ENCODE peak calls at places on chromosomes 13 and 19, in nine cellular contexts. One of them, this sample, is unnamed.
A peak's percentile ranks its signal among the peaks of the same experiment; 100 is the strongest.

GRCh38 chr19:45889210-45889885 is 3.4 kb upstream of the IRF2BP1 start:
- DNase-seq in right atrium auricular region: no peak
- DNase-seq in occipital lobe: no peak
- DNase-seq in GM23248: no peak
- DNase-seq in activated T-cell treated with anti-CD3 and anti-CD28 coated beads, Interleukin-2, amount 50 U/mL, for 48 hours: no peak
- DNase-seq in WTC11: no peak
- DNase-seq in pancreas: no peak
- DNase-seq in GM23338: no peak
- DNase-seq in NCI-H2171 treated with DMSO at 0.1 percent for 48 hours: no peak
- DNase-seq in this sample: no peak

GRCh38 chr19:37012093-37012745 is 66.0 kb upstream of the ZNF420 start:
- DNase-seq in right atrium auricular region: no peak
- DNase-seq in occipital lobe: no peak
- DNase-seq in GM23248: no peak
- DNase-seq in activated T-cell treated with anti-CD3 and anti-CD28 coated beads, Interleukin-2, amount 50 U/mL, for 48 hours: no peak
- DNase-seq in WTC11: no peak
- DNase-seq in pancreas: no peak
- DNase-seq in GM23338: no peak
- DNase-seq in NCI-H2171 treated with DMSO at 0.1 percent for 48 hours: no peak
- DNase-seq in this sample: no peak

GRCh38 chr13:97127842-97128241 is 94.3 kb upstream of the MBNL2 start:
- DNase-seq in right atrium auricular region: no peak
- DNase-seq in occipital lobe: no peak
- DNase-seq in GM23248: no peak
- DNase-seq in activated T-cell treated with anti-CD3 and anti-CD28 coated beads, Interleukin-2, amount 50 U/mL, for 48 hours: no peak
- DNase-seq in WTC11: no peak
- DNase-seq in pancreas: no peak
- DNase-seq in GM23338: peak; percentile 56
- DNase-seq in NCI-H2171 treated with DMSO at 0.1 percent for 48 hours: no peak
- DNase-seq in this sample: no peak

GRCh38 chr13:33676700-33677048 is 141.3 kb upstream of the RFC3 start:
- DNase-seq in right atrium auricular region: peak; percentile 71
- DNase-seq in occipital lobe: no peak
- DNase-seq in GM23248: peak; percentile 69
- DNase-seq in activated T-cell treated with anti-CD3 and anti-CD28 coated beads, Interleukin-2, amount 50 U/mL, for 48 hours: peak; percentile 31
- DNase-seq in WTC11: no peak
- DNase-seq in pancreas: peak; percentile 59
- DNase-seq in GM23338: peak; percentile 4
- DNase-seq in NCI-H2171 treated with DMSO at 0.1 percent for 48 hours: peak; percentile 52
- DNase-seq in this sample: no peak

GRCh38 chr19:23241433-23241832 is 8.8 kb downstream of the ZNF724 start:
- DNase-seq in right atrium auricular region: no peak
- DNase-seq in occipital lobe: no peak
- DNase-seq in GM23248: peak; percentile 27
- DNase-seq in activated T-cell treated with anti-CD3 and anti-CD28 coated beads, Interleukin-2, amount 50 U/mL, for 48 hours: no peak
- DNase-seq in WTC11: no peak
- DNase-seq in pancreas: no peak
- DNase-seq in GM23338: no peak
- DNase-seq in NCI-H2171 treated with DMSO at 0.1 percent for 48 hours: no peak
- DNase-seq in this sample: no peak

GRCh38 chr13:95643814-95644598 is 500 bp downstream of the DZIP1 start:
- DNase-seq in right atrium auricular region: no peak
- DNase-seq in occipital lobe: peak; percentile 35
- DNase-seq in GM23248: peak; percentile 74
- DNase-seq in activated T-cell treated with anti-CD3 and anti-CD28 coated beads, Interleukin-2, amount 50 U/mL, for 48 hours: peak; percentile 38
- DNase-seq in WTC11: peak; percentile 56
- DNase-seq in pancreas: peak; percentile 38
- DNase-seq in GM23338: peak; percentile 69
- DNase-seq in NCI-H2171 treated with DMSO at 0.1 percent for 48 hours: peak; percentile 51
- DNase-seq in this sample: no peak

GRCh38 chr19:1235625-1236538 is 1.9 kb downstream of the CBARP start:
- DNase-seq in right atrium auricular region: no peak
- DNase-seq in occipital lobe: no peak
- DNase-seq in GM23248: peak; percentile 58
- DNase-seq in activated T-cell treated with anti-CD3 and anti-CD28 coated beads, Interleukin-2, amount 50 U/mL, for 48 hours: no peak
- DNase-seq in WTC11: no peak
- DNase-seq in pancreas: no peak
- DNase-seq in GM23338: no peak
- DNase-seq in NCI-H2171 treated with DMSO at 0.1 percent for 48 hours: no peak
- DNase-seq in this sample: no peak

GRCh38 chr19:35753634-35754364 is 3.0 kb downstream of the HSPB6 start:
- DNase-seq in right atrium auricular region: no peak
- DNase-seq in occipital lobe: no peak
- DNase-seq in GM23248: no peak
- DNase-seq in activated T-cell treated with anti-CD3 and anti-CD28 coated beads, Interleukin-2, amount 50 U/mL, for 48 hours: no peak
- DNase-seq in WTC11: no peak
- DNase-seq in pancreas: no peak
- DNase-seq in GM23338: no peak
- DNase-seq in NCI-H2171 treated with DMSO at 0.1 percent for 48 hours: no peak
- DNase-seq in this sample: no peak

GRCh38 chr19:2239771-2240770 is 3.4 kb downstream of the SF3A2 start:
- DNase-seq in right atrium auricular region: peak; percentile 72
- DNase-seq in occipital lobe: no peak
- DNase-seq in GM23248: peak; percentile 56
- DNase-seq in activated T-cell treated with anti-CD3 and anti-CD28 coated beads, Interleukin-2, amount 50 U/mL, for 48 hours: no peak
- DNase-seq in WTC11: no peak
- DNase-seq in pancreas: peak; percentile 23
- DNase-seq in GM23338: peak; percentile 80
- DNase-seq in NCI-H2171 treated with DMSO at 0.1 percent for 48 hours: no peak
- DNase-seq in this sample: no peak

GRCh38 chr13:72562686-72563085 is 164.7 kb downstream of the MZT1 start:
- DNase-seq in right atrium auricular region: no peak
- DNase-seq in occipital lobe: no peak
- DNase-seq in GM23248: no peak
- DNase-seq in activated T-cell treated with anti-CD3 and anti-CD28 coated beads, Interleukin-2, amount 50 U/mL, for 48 hours: no peak
- DNase-seq in WTC11: no peak
- DNase-seq in pancreas: no peak
- DNase-seq in GM23338: no peak
- DNase-seq in NCI-H2171 treated with DMSO at 0.1 percent for 48 hours: no peak
- DNase-seq in this sample: no peak

GRCh38 chr19:29315566-29315965 is 102.6 kb upstream of the UQCRFS1 start:
- DNase-seq in right atrium auricular region: no peak
- DNase-seq in occipital lobe: no peak
- DNase-seq in GM23248: no peak
- DNase-seq in activated T-cell treated with anti-CD3 and anti-CD28 coated beads, Interleukin-2, amount 50 U/mL, for 48 hours: no peak
- DNase-seq in WTC11: no peak
- DNase-seq in pancreas: no peak
- DNase-seq in GM23338: no peak
- DNase-seq in NCI-H2171 treated with DMSO at 0.1 percent for 48 hours: peak; percentile 98
- DNase-seq in this sample: no peak

GRCh38 chr13:114099191-114099590 is 33.2 kb downstream of the RASA3 start:
- DNase-seq in right atrium auricular region: peak; percentile 90
- DNase-seq in occipital lobe: peak; percentile 76
- DNase-seq in GM23248: peak; percentile 94
- DNase-seq in activated T-cell treated with anti-CD3 and anti-CD28 coated beads, Interleukin-2, amount 50 U/mL, for 48 hours: no peak
- DNase-seq in WTC11: peak; percentile 24
- DNase-seq in pancreas: peak; percentile 45
- DNase-seq in GM23338: no peak
- DNase-seq in NCI-H2171 treated with DMSO at 0.1 percent for 48 hours: no peak
- DNase-seq in this sample: peak; percentile 95

GRCh38 chr19:8087876-8088275 is 35.3 kb downstream of the CCL25 start:
- DNase-seq in right atrium auricular region: no peak
- DNase-seq in occipital lobe: no peak
- DNase-seq in GM23248: no peak
- DNase-seq in activated T-cell treated with anti-CD3 and anti-CD28 coated beads, Interleukin-2, amount 50 U/mL, for 48 hours: no peak
- DNase-seq in WTC11: no peak
- DNase-seq in pancreas: no peak
- DNase-seq in GM23338: no peak
- DNase-seq in NCI-H2171 treated with DMSO at 0.1 percent for 48 hours: no peak
- DNase-seq in this sample: no peak

GRCh38 chr19:36115453-36116343 is at the start of gene TBCB:
- DNase-seq in right atrium auricular region: no peak
- DNase-seq in occipital lobe: no peak
- DNase-seq in GM23248: peak; percentile 61
- DNase-seq in activated T-cell treated with anti-CD3 and anti-CD28 coated beads, Interleukin-2, amount 50 U/mL, for 48 hours: peak; percentile 95
- DNase-seq in WTC11: peak; percentile 78
- DNase-seq in pancreas: no peak
- DNase-seq in GM23338: peak; percentile 84
- DNase-seq in NCI-H2171 treated with DMSO at 0.1 percent for 48 hours: no peak
- DNase-seq in this sample: peak; percentile 90

GRCh38 chr19:56765107-56765506 is 75.4 kb downstream of the PEG3 start:
- DNase-seq in right atrium auricular region: peak; percentile 62
- DNase-seq in occipital lobe: peak; percentile 76
- DNase-seq in GM23248: peak; percentile 32
- DNase-seq in activated T-cell treated with anti-CD3 and anti-CD28 coated beads, Interleukin-2, amount 50 U/mL, for 48 hours: peak; percentile 32
- DNase-seq in WTC11: no peak
- DNase-seq in pancreas: peak; percentile 53
- DNase-seq in GM23338: no peak
- DNase-seq in NCI-H2171 treated with DMSO at 0.1 percent for 48 hours: no peak
- DNase-seq in this sample: no peak

GRCh38 chr13:73618275-73618865 is 515.8 kb downstream of the KLF12 start:
- DNase-seq in right atrium auricular region: no peak
- DNase-seq in occipital lobe: no peak
- DNase-seq in GM23248: no peak
- DNase-seq in activated T-cell treated with anti-CD3 and anti-CD28 coated beads, Interleukin-2, amount 50 U/mL, for 48 hours: no peak
- DNase-seq in WTC11: no peak
- DNase-seq in pancreas: no peak
- DNase-seq in GM23338: peak; percentile 13
- DNase-seq in NCI-H2171 treated with DMSO at 0.1 percent for 48 hours: no peak
- DNase-seq in this sample: no peak

GRCh38 chr13:111531505-111531904 is 211.1 kb downstream of the TEX29 start:
- DNase-seq in right atrium auricular region: no peak
- DNase-seq in occipital lobe: no peak
- DNase-seq in GM23248: peak; percentile 6
- DNase-seq in activated T-cell treated with anti-CD3 and anti-CD28 coated beads, Interleukin-2, amount 50 U/mL, for 48 hours: no peak
- DNase-seq in WTC11: no peak
- DNase-seq in pancreas: no peak
- DNase-seq in GM23338: no peak
- DNase-seq in NCI-H2171 treated with DMSO at 0.1 percent for 48 hours: peak; percentile 27
- DNase-seq in this sample: peak; percentile 54

GRCh38 chr19:48630289-48631036 is 6.7 kb downstream of the DBP start:
- DNase-seq in right atrium auricular region: peak; percentile 87
- DNase-seq in occipital lobe: no peak
- DNase-seq in GM23248: peak; percentile 63
- DNase-seq in activated T-cell treated with anti-CD3 and anti-CD28 coated beads, Interleukin-2, amount 50 U/mL, for 48 hours: no peak
- DNase-seq in WTC11: peak; percentile 72
- DNase-seq in pancreas: peak; percentile 59
- DNase-seq in GM23338: peak; percentile 88
- DNase-seq in NCI-H2171 treated with DMSO at 0.1 percent for 48 hours: no peak
- DNase-seq in this sample: no peak

GRCh38 chr13:46361535-46361934 is 25.5 kb downstream of the RUBCNL start:
- DNase-seq in right atrium auricular region: no peak
- DNase-seq in occipital lobe: no peak
- DNase-seq in GM23248: peak; percentile 55
- DNase-seq in activated T-cell treated with anti-CD3 and anti-CD28 coated beads, Interleukin-2, amount 50 U/mL, for 48 hours: no peak
- DNase-seq in WTC11: no peak
- DNase-seq in pancreas: no peak
- DNase-seq in GM23338: no peak
- DNase-seq in NCI-H2171 treated with DMSO at 0.1 percent for 48 hours: no peak
- DNase-seq in this sample: no peak

GRCh38 chr13:59931621-59932020 is 232.1 kb downstream of the DIAPH3 start:
- DNase-seq in right atrium auricular region: no peak
- DNase-seq in occipital lobe: no peak
- DNase-seq in GM23248: no peak
- DNase-seq in activated T-cell treated with anti-CD3 and anti-CD28 coated beads, Interleukin-2, amount 50 U/mL, for 48 hours: no peak
- DNase-seq in WTC11: no peak
- DNase-seq in pancreas: no peak
- DNase-seq in GM23338: no peak
- DNase-seq in NCI-H2171 treated with DMSO at 0.1 percent for 48 hours: no peak
- DNase-seq in this sample: no peak

GRCh38 chr13:20669162-20669561 is 34.3 kb upstream of the IL17D start:
- DNase-seq in right atrium auricular region: no peak
- DNase-seq in occipital lobe: no peak
- DNase-seq in GM23248: no peak
- DNase-seq in activated T-cell treated with anti-CD3 and anti-CD28 coated beads, Interleukin-2, amount 50 U/mL, for 48 hours: no peak
- DNase-seq in WTC11: no peak
- DNase-seq in pancreas: no peak
- DNase-seq in GM23338: no peak
- DNase-seq in NCI-H2171 treated with DMSO at 0.1 percent for 48 hours: no peak
- DNase-seq in this sample: no peak

GRCh38 chr13:112146073-112146360 is 79.1 kb downstream of the SOX1 start:
- DNase-seq in right atrium auricular region: no peak
- DNase-seq in occipital lobe: no peak
- DNase-seq in GM23248: no peak
- DNase-seq in activated T-cell treated with anti-CD3 and anti-CD28 coated beads, Interleukin-2, amount 50 U/mL, for 48 hours: no peak
- DNase-seq in WTC11: no peak
- DNase-seq in pancreas: no peak
- DNase-seq in GM23338: no peak
- DNase-seq in NCI-H2171 treated with DMSO at 0.1 percent for 48 hours: no peak
- DNase-seq in this sample: peak; percentile 50

GRCh38 chr13:79401259-79402071 is 4.6 kb downstream of the RBM26 start:
- DNase-seq in right atrium auricular region: no peak
- DNase-seq in occipital lobe: no peak
- DNase-seq in GM23248: no peak
- DNase-seq in activated T-cell treated with anti-CD3 and anti-CD28 coated beads, Interleukin-2, amount 50 U/mL, for 48 hours: no peak
- DNase-seq in WTC11: no peak
- DNase-seq in pancreas: no peak
- DNase-seq in GM23338: no peak
- DNase-seq in NCI-H2171 treated with DMSO at 0.1 percent for 48 hours: no peak
- DNase-seq in this sample: no peak

GRCh38 chr19:32351807-32352630 is 6.6 kb downstream of the ZNF507 start:
- DNase-seq in right atrium auricular region: no peak
- DNase-seq in occipital lobe: no peak
- DNase-seq in GM23248: peak; percentile 64
- DNase-seq in activated T-cell treated with anti-CD3 and anti-CD28 coated beads, Interleukin-2, amount 50 U/mL, for 48 hours: no peak
- DNase-seq in WTC11: no peak
- DNase-seq in pancreas: no peak
- DNase-seq in GM23338: no peak
- DNase-seq in NCI-H2171 treated with DMSO at 0.1 percent for 48 hours: no peak
- DNase-seq in this sample: no peak

GRCh38 chr19:17450264-17451075 is 2.0 kb upstream of the TMEM221 start:
- DNase-seq in right atrium auricular region: no peak
- DNase-seq in occipital lobe: no peak
- DNase-seq in GM23248: no peak
- DNase-seq in activated T-cell treated with anti-CD3 and anti-CD28 coated beads, Interleukin-2, amount 50 U/mL, for 48 hours: peak; percentile 53
- DNase-seq in WTC11: no peak
- DNase-seq in pancreas: no peak
- DNase-seq in GM23338: no peak
- DNase-seq in NCI-H2171 treated with DMSO at 0.1 percent for 48 hours: no peak
- DNase-seq in this sample: no peak

GRCh38 chr13:109869312-109870237 is 83.2 kb upstream of the IRS2 start:
- DNase-seq in right atrium auricular region: peak; percentile 86
- DNase-seq in occipital lobe: peak; percentile 53
- DNase-seq in GM23248: peak; percentile 65
- DNase-seq in activated T-cell treated with anti-CD3 and anti-CD28 coated beads, Interleukin-2, amount 50 U/mL, for 48 hours: peak; percentile 31
- DNase-seq in WTC11: peak; percentile 42
- DNase-seq in pancreas: peak; percentile 93
- DNase-seq in GM23338: peak; percentile 28
- DNase-seq in NCI-H2171 treated with DMSO at 0.1 percent for 48 hours: peak; percentile 81
- DNase-seq in this sample: peak; percentile 86

GRCh38 chr19:38617764-38618589 is at the start of gene MAP4K1:
- DNase-seq in right atrium auricular region: no peak
- DNase-seq in occipital lobe: no peak
- DNase-seq in GM23248: no peak
- DNase-seq in activated T-cell treated with anti-CD3 and anti-CD28 coated beads, Interleukin-2, amount 50 U/mL, for 48 hours: peak; percentile 80
- DNase-seq in WTC11: peak; percentile 26
- DNase-seq in pancreas: peak; percentile 49
- DNase-seq in GM23338: peak; percentile 19
- DNase-seq in NCI-H2171 treated with DMSO at 0.1 percent for 48 hours: peak; percentile 83
- DNase-seq in this sample: no peak

GRCh38 chr13:95115525-95115924 is 185.7 kb downstream of the ABCC4 start:
- DNase-seq in right atrium auricular region: no peak
- DNase-seq in occipital lobe: no peak
- DNase-seq in GM23248: no peak
- DNase-seq in activated T-cell treated with anti-CD3 and anti-CD28 coated beads, Interleukin-2, amount 50 U/mL, for 48 hours: no peak
- DNase-seq in WTC11: no peak
- DNase-seq in pancreas: no peak
- DNase-seq in GM23338: no peak
- DNase-seq in NCI-H2171 treated with DMSO at 0.1 percent for 48 hours: no peak
- DNase-seq in this sample: no peak

GRCh38 chr13:110557610-110558305 is 3.8 kb downstream of the RAB20 start:
- DNase-seq in right atrium auricular region: no peak
- DNase-seq in occipital lobe: no peak
- DNase-seq in GM23248: no peak
- DNase-seq in activated T-cell treated with anti-CD3 and anti-CD28 coated beads, Interleukin-2, amount 50 U/mL, for 48 hours: no peak
- DNase-seq in WTC11: no peak
- DNase-seq in pancreas: peak; percentile 89
- DNase-seq in GM23338: no peak
- DNase-seq in NCI-H2171 treated with DMSO at 0.1 percent for 48 hours: no peak
- DNase-seq in this sample: no peak

GRCh38 chr19:10885241-10886169 is 14.2 kb downstream of the CARM1 start:
- DNase-seq in right atrium auricular region: no peak
- DNase-seq in occipital lobe: no peak
- DNase-seq in GM23248: peak; percentile 37
- DNase-seq in activated T-cell treated with anti-CD3 and anti-CD28 coated beads, Interleukin-2, amount 50 U/mL, for 48 hours: no peak
- DNase-seq in WTC11: no peak
- DNase-seq in pancreas: no peak
- DNase-seq in GM23338: peak; percentile 83
- DNase-seq in NCI-H2171 treated with DMSO at 0.1 percent for 48 hours: peak; percentile 22
- DNase-seq in this sample: no peak

GRCh38 chr19:33644284-33644836 is 22.6 kb downstream of the CHST8 start:
- DNase-seq in right atrium auricular region: no peak
- DNase-seq in occipital lobe: no peak
- DNase-seq in GM23248: no peak
- DNase-seq in activated T-cell treated with anti-CD3 and anti-CD28 coated beads, Interleukin-2, amount 50 U/mL, for 48 hours: no peak
- DNase-seq in WTC11: no peak
- DNase-seq in pancreas: no peak
- DNase-seq in GM23338: no peak
- DNase-seq in NCI-H2171 treated with DMSO at 0.1 percent for 48 hours: no peak
- DNase-seq in this sample: peak; percentile 14

This sample was measured in coronary artery.